ENCODE peak calls at places on chromosomes 12 and 14, in four cellular contexts. G, O, K and V are unnamed samples.

GRCh38 chr12:69935651-69936100 is 110.6 kb downstream of the MYRFL start:
- DNase-seq in G (no peak), O (no peak), K (no peak), V (no peak)

GRCh38 chr12:101823039-101823438 is 7.7 kb downstream of the GNPTAB start:
- DNase-seq in G (no peak), O (no peak), K (no peak), V (no peak)

GRCh38 chr12:102407776-102408486 is 72.4 kb downstream of the IGF1 start:
- DNase-seq in G (no peak), O (no peak), K (no peak), V (no peak)

GRCh38 chr12:116434155-116435065 is 124.8 kb upstream of the MAP1LC3B2 start:
- DNase-seq in G (peak; percentile 38), O (no peak), K (no peak), V (peak; percentile 2)

GRCh38 chr14:97977711-97978261 is 1180.6 kb downstream of the VRK1 start:
- DNase-seq in G (no peak), O (no peak), K (no peak), V (no peak)

GRCh38 chr12:121579981-121580868 is 598 bp downstream of the KDM2B start:
- DNase-seq in G (peak; percentile 78), O (no peak), K (peak; percentile 49), V (peak; percentile 67)

GRCh38 chr14:71668186-71668912 is 263.9 kb upstream of the RGS6 start:
- DNase-seq in G (no peak), O (no peak), K (no peak), V (no peak)

GRCh38 chr14:52906141-52906601 is 44.7 kb downstream of the FERMT2 start:
- DNase-seq in G (no peak), O (no peak), K (no peak), V (no peak)

GRCh38 chr12:16046266-16046665 is 135.1 kb downstream of the DERA start:
- DNase-seq in G (no peak), O (no peak), K (no peak), V (no peak)

GRCh38 chr12:94725375-94726168 is 75.2 kb upstream of the TMCC3 start:
- DNase-seq in G (peak; percentile 27), O (no peak), K (no peak), V (peak; percentile 29)

GRCh38 chr14:60650382-60650961 is 1.2 kb upstream of the SIX1 start:
- DNase-seq in G (no peak), O (no peak), K (no peak), V (no peak)

GRCh38 chr12:19967486-19967885 is 400.9 kb upstream of the PDE3A start:
- DNase-seq in G (no peak), O (peak; percentile 19), K (no peak), V (peak; percentile 3)

GRCh38 chr12:93895096-93895460 is 217.9 kb downstream of the CRADD start:
- DNase-seq in G (no peak), O (no peak), K (no peak), V (no peak)

GRCh38 chr14:99522457-99522891 is 41.3 kb downstream of the CCNK start:
- DNase-seq in G (peak; percentile 30), O (no peak), K (no peak), V (no peak)

GRCh38 chr14:101839236-101839635 is 77.7 kb downstream of the PPP2R5C start:
- DNase-seq in G (no peak), O (peak; percentile 57), K (no peak), V (no peak)

GRCh38 chr12:50614167-50614762 is 109.5 kb downstream of the DIP2B start:
- DNase-seq in G (peak; percentile 49), O (no peak), K (no peak), V (no peak)

GRCh38 chr12:42186793-42187192 is 42.1 kb upstream of the GXYLT1 start:
- DNase-seq in G (no peak), O (no peak), K (no peak), V (no peak)

GRCh38 chr12:101323255-101323654 is 43.4 kb downstream of the UTP20 start:
- DNase-seq in G (no peak), O (no peak), K (no peak), V (no peak)

GRCh38 chr12:29782285-29782820 is 1.4 kb downstream of the TMTC1 start:
- DNase-seq in G (no peak), O (no peak), K (no peak), V (peak; percentile 63)

GRCh38 chr12:113056631-113057488 is at the start of gene DTX1:
- DNase-seq in G (no peak), O (no peak), K (no peak), V (no peak)

GRCh38 chr12:130981156-130981789 is 27.6 kb downstream of the ADGRD1 start:
- DNase-seq in G (no peak), O (no peak), K (no peak), V (no peak)

GRCh38 chr12:112182499-112182898 is 57.1 kb downstream of the TRAFD1 start:
- DNase-seq in G (no peak), O (no peak), K (no peak), V (no peak)

GRCh38 chr12:1845886-1846285 is 25.5 kb downstream of the LRTM2 start:
- DNase-seq in G (no peak), O (no peak), K (no peak), V (no peak)

GRCh38 chr14:77246784-77247183 is 24.2 kb downstream of the NGB start:
- DNase-seq in G (no peak), O (no peak), K (no peak), V (no peak)

DNA sequence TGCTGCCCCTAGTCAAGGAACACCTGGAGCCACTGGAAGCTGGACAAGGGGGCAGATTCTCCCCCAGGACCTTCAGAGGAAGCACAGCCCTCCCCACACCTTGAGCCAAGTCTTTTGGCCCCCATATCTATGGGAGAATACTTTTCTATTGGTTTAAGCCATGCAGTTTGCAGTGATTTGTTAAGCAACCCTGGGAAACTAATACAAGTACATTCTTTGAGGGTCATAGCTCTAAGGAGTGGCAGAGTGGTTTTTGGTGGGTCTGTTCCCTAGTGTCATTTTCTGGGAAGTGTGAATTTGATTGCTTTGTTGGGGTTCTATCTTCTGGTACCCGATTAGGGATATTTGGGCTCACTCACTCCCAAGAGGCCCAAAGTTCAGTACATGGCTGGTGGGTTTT is 50.8 kb upstream of the PTCSC3 start:
- DNase-seq in G (no peak), O (no peak), K (no peak), V (no peak)
- TF ChIP-seq SPI1 in G (no peak), O (no peak), K (no peak), V (no peak)

DNA sequence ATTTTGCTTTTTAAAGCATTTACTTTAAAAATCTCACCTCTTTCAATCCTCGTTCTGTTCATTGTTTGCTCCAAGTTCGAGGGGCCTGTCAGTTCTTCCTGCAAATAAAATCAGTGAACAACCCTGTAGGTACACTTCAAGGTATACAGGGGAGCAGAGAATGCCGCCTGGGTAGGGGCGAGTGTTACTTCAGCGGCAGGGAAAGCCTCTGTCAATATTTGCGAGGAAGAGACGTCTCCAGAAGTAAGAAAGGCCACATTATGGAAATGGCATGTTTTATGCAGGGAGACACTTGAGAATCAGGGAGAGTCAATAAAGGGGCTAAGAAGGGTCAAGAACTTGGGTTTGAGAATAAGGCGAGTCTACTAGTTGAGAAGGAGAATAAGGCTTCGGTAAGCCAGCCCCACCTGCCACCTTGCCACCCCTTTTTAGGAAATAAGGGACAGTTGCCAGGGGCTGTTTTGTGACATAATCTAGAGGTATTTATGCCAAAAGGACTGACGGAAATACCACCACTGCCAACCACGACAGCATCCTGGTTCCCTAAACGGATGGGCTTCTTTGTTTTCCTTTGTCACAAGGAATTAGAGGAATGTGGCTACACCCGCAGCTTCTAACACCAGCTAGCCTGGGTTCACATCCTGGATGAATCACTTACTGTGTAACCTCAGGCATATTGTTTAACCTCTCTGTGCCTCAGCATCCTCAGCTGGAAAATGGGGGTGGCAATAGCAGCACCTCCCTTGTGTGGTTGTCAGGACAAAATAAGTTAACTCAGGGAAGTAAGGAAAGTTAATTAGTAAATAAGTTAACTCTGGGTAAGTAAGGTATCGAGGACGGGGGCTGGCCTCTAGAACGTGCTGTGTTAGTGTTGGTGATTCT is 67.7 kb downstream of the EID3 start:
- DNase-seq in G (no peak), O (no peak), K (no peak), V (no peak)
- TF ChIP-seq SPI1 in G (no peak), O (no peak), K (no peak), V (no peak)

DNA sequence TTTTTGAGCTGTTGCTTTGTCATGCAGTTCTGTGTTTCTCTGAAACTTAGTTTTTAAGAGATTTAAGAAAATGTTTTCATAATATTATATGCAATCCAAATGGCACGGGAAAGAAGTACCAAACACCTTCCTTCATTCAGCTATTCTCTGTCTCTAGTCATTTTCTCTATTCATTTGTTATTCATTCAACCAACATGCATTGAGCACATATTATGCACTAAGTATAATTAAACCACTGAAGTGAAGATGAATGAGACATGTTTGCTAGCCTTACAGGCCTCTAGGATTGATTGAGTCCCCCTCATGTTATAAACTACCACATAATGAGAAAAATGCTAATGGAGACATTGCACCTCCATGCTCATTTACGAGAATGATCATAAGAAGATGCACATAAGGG is 45.7 kb upstream of the CCDC91 start:
- DNase-seq in G (no peak), O (no peak), K (no peak), V (no peak)
- TF ChIP-seq SPI1 in G (no peak), O (no peak), K (no peak), V (no peak)

GRCh38 chr12:47272412-47273190 is 192.8 kb upstream of the AMIGO2 start:
- DNase-seq in G (peak; percentile 62), O (no peak), K (no peak), V (no peak)

GRCh38 chr12:47277071-47277408 is 197.3 kb upstream of the AMIGO2 start:
- DNase-seq in G (no peak), O (no peak), K (no peak), V (no peak)

GRCh38 chr12:47276253-47277070 is 196.7 kb upstream of the AMIGO2 start:
- DNase-seq in G (peak; percentile 59), O (peak; percentile 36), K (peak; percentile 20), V (peak; percentile 63)

GRCh38 chr12:47273191-47273626 is 193.4 kb upstream of the AMIGO2 start:
- DNase-seq in G (peak; percentile 22), O (no peak), K (no peak), V (no peak)

GRCh38 chr12:47274725-47275124 is 195.0 kb upstream of the AMIGO2 start:
- DNase-seq in G (no peak), O (no peak), K (no peak), V (no peak)
- TF ChIP-seq SPI1 in G (no peak), O (no peak), K (peak; percentile 39), V (no peak)

DNA sequence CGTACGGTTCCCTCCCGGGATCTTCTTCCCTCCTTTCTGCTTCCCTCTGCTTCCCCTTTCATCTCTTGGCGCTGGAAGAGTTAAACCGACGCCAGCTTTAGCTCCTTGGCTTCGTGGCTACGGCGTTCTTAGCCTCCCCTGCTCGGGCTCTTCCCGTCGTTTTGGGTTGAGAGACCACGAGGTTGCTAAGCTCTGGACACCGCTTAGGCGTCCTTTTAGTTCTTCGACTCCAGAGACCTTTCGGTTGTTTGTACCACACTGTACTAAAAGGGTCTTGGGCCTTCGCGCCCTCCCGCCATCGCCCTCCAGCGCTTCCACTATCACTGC is 545 bp downstream of the CPSF2 start:
- DNase-seq in G (peak; percentile 14), O (no peak), K (peak; percentile 10), V (no peak)
- TF ChIP-seq SPI1 in G (no peak), O (no peak), K (no peak), V (no peak)

GRCh38 chr14:100674897-100675618 is 51.6 kb upstream of the DLK1 start:
- DNase-seq in G (no peak), O (no peak), K (no peak), V (no peak)
- TF ChIP-seq SPI1 in G (no peak), O (no peak), K (no peak), V (no peak)

GRCh38 chr12:55899035-55899434 is 28.7 kb downstream of the PYM1 start:
- DNase-seq in G (peak; percentile 60), O (no peak), K (no peak), V (no peak)
- TF ChIP-seq SPI1 in G (no peak), O (no peak), K (no peak), V (no peak)